ENCODE peak calls at places on chromosomes 3 and 15, in nine cellular contexts. One of them, this sample, is unnamed.

GRCh38 chr3:131223373-131224289 is 157.9 kb upstream of the NUDT16 start:
- DNase-seq in sigmoid colon: no peak
- DNase-seq in astrocyte: no peak
- DNase-seq in esophagus squamous epithelium: no peak
- DNase-seq in colonic mucosa: no peak
- DNase-seq in neural progenitor cell: no peak
- DNase-seq in H1: no peak
- DNase-seq in fibroblast of lung: peak; percentile 42
- DNase-seq in tibial artery: no peak
- DNase-seq in this sample: no peak

GRCh38 chr3:84292113-84292512 is 666.7 kb upstream of the CADM2 start:
- DNase-seq in sigmoid colon: no peak
- DNase-seq in astrocyte: no peak
- DNase-seq in esophagus squamous epithelium: no peak
- DNase-seq in colonic mucosa: no peak
- DNase-seq in neural progenitor cell: no peak
- DNase-seq in H1: no peak
- DNase-seq in fibroblast of lung: no peak
- DNase-seq in tibial artery: no peak
- DNase-seq in this sample: no peak

GRCh38 chr15:85937661-85938060 is 142.0 kb upstream of the AGBL1 start:
- DNase-seq in sigmoid colon: no peak
- DNase-seq in astrocyte: no peak
- DNase-seq in esophagus squamous epithelium: no peak
- DNase-seq in colonic mucosa: no peak
- DNase-seq in neural progenitor cell: no peak
- DNase-seq in H1: no peak
- DNase-seq in fibroblast of lung: no peak
- DNase-seq in tibial artery: no peak
- DNase-seq in this sample: no peak

GRCh38 chr15:62983956-62984355 is 58.6 kb upstream of the TPM1 start:
- DNase-seq in sigmoid colon: no peak
- DNase-seq in astrocyte: no peak
- DNase-seq in esophagus squamous epithelium: no peak
- DNase-seq in colonic mucosa: no peak
- DNase-seq in neural progenitor cell: no peak
- DNase-seq in H1: no peak
- DNase-seq in fibroblast of lung: no peak
- DNase-seq in tibial artery: no peak
- DNase-seq in this sample: no peak

GRCh38 chr3:141231923-141232861 is 567 bp downstream of the PXYLP1 start:
- DNase-seq in sigmoid colon: peak; percentile 76
- DNase-seq in astrocyte: no peak
- DNase-seq in esophagus squamous epithelium: no peak
- DNase-seq in colonic mucosa: peak; percentile 60
- DNase-seq in neural progenitor cell: peak; percentile 64
- DNase-seq in H1: no peak
- DNase-seq in fibroblast of lung: peak; percentile 5
- DNase-seq in tibial artery: no peak
- DNase-seq in this sample: peak; percentile 88

GRCh38 chr15:67187351-67187854 is 67.1 kb downstream of the AAGAB start:
- DNase-seq in sigmoid colon: peak; percentile 82
- DNase-seq in astrocyte: no peak
- DNase-seq in esophagus squamous epithelium: no peak
- DNase-seq in colonic mucosa: no peak
- DNase-seq in neural progenitor cell: no peak
- DNase-seq in H1: no peak
- DNase-seq in fibroblast of lung: no peak
- DNase-seq in tibial artery: peak; percentile 21
- DNase-seq in this sample: no peak

GRCh38 chr15:85335193-85335939 is 45.0 kb upstream of the AKAP13 start:
- DNase-seq in sigmoid colon: no peak
- DNase-seq in astrocyte: no peak
- DNase-seq in esophagus squamous epithelium: no peak
- DNase-seq in colonic mucosa: peak; percentile 72
- DNase-seq in neural progenitor cell: no peak
- DNase-seq in H1: no peak
- DNase-seq in fibroblast of lung: no peak
- DNase-seq in tibial artery: no peak
- DNase-seq in this sample: no peak

GRCh38 chr3:183158552-183159006 is 4.0 kb downstream of the LAMP3 start:
- DNase-seq in sigmoid colon: no peak
- DNase-seq in astrocyte: peak; percentile 80
- DNase-seq in esophagus squamous epithelium: no peak
- DNase-seq in colonic mucosa: no peak
- DNase-seq in neural progenitor cell: no peak
- DNase-seq in H1: no peak
- DNase-seq in fibroblast of lung: peak; percentile 83
- DNase-seq in tibial artery: no peak
- DNase-seq in this sample: no peak

GRCh38 chr3:100400424-100400781 is 486 bp downstream of the TOMM70 start:
- DNase-seq in sigmoid colon: no peak
- DNase-seq in astrocyte: no peak
- DNase-seq in esophagus squamous epithelium: no peak
- DNase-seq in colonic mucosa: no peak
- DNase-seq in neural progenitor cell: no peak
- DNase-seq in H1: no peak
- DNase-seq in fibroblast of lung: peak; percentile 12
- DNase-seq in tibial artery: peak; percentile 20
- DNase-seq in this sample: no peak

GRCh38 chr3:140206196-140207040 is 271.4 kb downstream of the CLSTN2 start:
- DNase-seq in sigmoid colon: no peak
- DNase-seq in astrocyte: peak; percentile 35
- DNase-seq in esophagus squamous epithelium: no peak
- DNase-seq in colonic mucosa: no peak
- DNase-seq in neural progenitor cell: peak; percentile 77
- DNase-seq in H1: no peak
- DNase-seq in fibroblast of lung: peak; percentile 53
- DNase-seq in tibial artery: no peak
- DNase-seq in this sample: no peak

GRCh38 chr3:13647314-13648059 is 98.6 kb downstream of the FBLN2 start:
- DNase-seq in sigmoid colon: no peak
- DNase-seq in astrocyte: peak; percentile 39
- DNase-seq in esophagus squamous epithelium: no peak
- DNase-seq in colonic mucosa: no peak
- DNase-seq in neural progenitor cell: no peak
- DNase-seq in H1: no peak
- DNase-seq in fibroblast of lung: peak; percentile 57
- DNase-seq in tibial artery: no peak
- DNase-seq in this sample: no peak

GRCh38 chr3:10697918-10698317 is 118.1 kb upstream of the SLC6A11 start:
- DNase-seq in sigmoid colon: peak; percentile 9
- DNase-seq in astrocyte: no peak
- DNase-seq in esophagus squamous epithelium: no peak
- DNase-seq in colonic mucosa: no peak
- DNase-seq in neural progenitor cell: peak; percentile 50
- DNase-seq in H1: no peak
- DNase-seq in fibroblast of lung: no peak
- DNase-seq in tibial artery: no peak
- DNase-seq in this sample: no peak

GRCh38 chr3:25427155-25428002 is 684 bp upstream of the RARB start:
- DNase-seq in sigmoid colon: no peak
- DNase-seq in astrocyte: peak; percentile 77
- DNase-seq in esophagus squamous epithelium: no peak
- DNase-seq in colonic mucosa: no peak
- DNase-seq in neural progenitor cell: no peak
- DNase-seq in H1: no peak
- DNase-seq in fibroblast of lung: peak; percentile 80
- DNase-seq in tibial artery: no peak
- DNase-seq in this sample: no peak
- H3K27ac ChIP-seq in sigmoid colon: peak overlapping the region; percentile 87
- H3K27ac ChIP-seq in astrocyte: peak overlapping the region; percentile 97
- H3K27ac ChIP-seq in esophagus squamous epithelium: peak overlapping the region; percentile 96
- H3K27ac ChIP-seq in colonic mucosa: peak overlapping the region; percentile 39
- H3K27ac ChIP-seq in neural progenitor cell: no peak overlapping the region
- H3K27ac ChIP-seq in H1: no peak overlapping the region
- H3K27ac ChIP-seq in fibroblast of lung: peak overlapping the region; percentile 88
- H3K27ac ChIP-seq in tibial artery: peak overlapping the region; percentile 79
- H3K27ac ChIP-seq in this sample: peak overlapping the region; percentile 90

GRCh38 chr3:158107508-158108095 is 1.4 kb upstream of the SHOX2 start:
- DNase-seq in sigmoid colon: no peak
- DNase-seq in astrocyte: no peak
- DNase-seq in esophagus squamous epithelium: no peak
- DNase-seq in colonic mucosa: no peak
- DNase-seq in neural progenitor cell: no peak
- DNase-seq in H1: no peak
- DNase-seq in fibroblast of lung: no peak
- DNase-seq in tibial artery: no peak
- DNase-seq in this sample: no peak

GRCh38 chr3:158104346-158105020 is 1.7 kb downstream of the SHOX2 start:
- DNase-seq in sigmoid colon: no peak
- DNase-seq in astrocyte: no peak
- DNase-seq in esophagus squamous epithelium: no peak
- DNase-seq in colonic mucosa: no peak
- DNase-seq in neural progenitor cell: no peak
- DNase-seq in H1: no peak
- DNase-seq in fibroblast of lung: no peak
- DNase-seq in tibial artery: no peak
- DNase-seq in this sample: no peak

GRCh38 chr3:158105124-158105709 is 1.0 kb downstream of the SHOX2 start:
- DNase-seq in sigmoid colon: no peak
- DNase-seq in astrocyte: no peak
- DNase-seq in esophagus squamous epithelium: no peak
- DNase-seq in colonic mucosa: no peak
- DNase-seq in neural progenitor cell: peak; percentile 61
- DNase-seq in H1: no peak
- DNase-seq in fibroblast of lung: no peak
- DNase-seq in tibial artery: peak; percentile 34
- DNase-seq in this sample: no peak

GRCh38 chr3:158106773-158107461 is 697 bp upstream of the SHOX2 start:
- DNase-seq in sigmoid colon: no peak
- DNase-seq in astrocyte: no peak
- DNase-seq in esophagus squamous epithelium: no peak
- DNase-seq in colonic mucosa: no peak
- DNase-seq in neural progenitor cell: peak; percentile 66
- DNase-seq in H1: no peak
- DNase-seq in fibroblast of lung: no peak
- DNase-seq in tibial artery: peak; percentile 35
- DNase-seq in this sample: no peak

DNA sequence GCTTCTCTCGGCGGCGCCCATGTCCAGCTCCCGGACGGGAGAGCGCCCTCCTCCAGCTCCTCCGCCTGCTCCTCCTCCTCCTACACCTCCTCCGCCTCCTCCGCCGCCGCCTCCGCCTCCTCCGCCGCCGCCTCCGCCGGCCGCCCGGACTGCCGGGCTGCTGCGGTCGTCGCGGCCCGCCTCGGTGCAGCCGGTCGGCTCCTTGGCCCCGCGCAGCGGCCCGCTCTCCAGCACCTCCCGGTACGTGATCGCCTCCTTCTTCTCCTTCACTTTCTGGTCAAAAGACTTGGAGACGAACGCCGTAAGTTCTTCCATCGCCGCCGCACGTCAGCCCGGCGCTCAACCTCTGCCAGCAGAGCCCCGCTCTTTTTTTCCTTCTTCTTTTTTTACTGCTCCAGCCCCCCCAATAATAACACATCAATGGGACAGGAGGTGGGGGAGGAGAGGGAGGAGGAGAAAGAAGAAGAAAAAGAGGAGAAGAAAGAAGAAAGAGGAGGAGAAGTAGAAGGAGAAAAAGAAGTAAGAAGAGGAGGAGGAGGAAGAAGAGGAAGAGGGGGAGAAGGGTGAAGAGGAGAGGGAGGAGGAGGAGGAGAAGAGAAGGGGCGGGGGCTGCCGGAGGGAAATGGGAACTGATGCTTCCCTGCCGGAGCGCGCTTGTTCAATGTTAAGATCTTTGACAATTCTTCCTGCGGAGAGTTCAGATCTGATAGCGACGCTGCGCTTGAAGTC is at the start of gene SHOX2:
- DNase-seq in sigmoid colon: no peak
- DNase-seq in astrocyte: no peak
- DNase-seq in esophagus squamous epithelium: no peak
- DNase-seq in colonic mucosa: peak; percentile 54
- DNase-seq in neural progenitor cell: peak; percentile 78
- DNase-seq in H1: no peak
- DNase-seq in fibroblast of lung: peak; percentile 29
- DNase-seq in tibial artery: peak; percentile 68
- DNase-seq in this sample: peak; percentile 81
- H3K27ac ChIP-seq in sigmoid colon: no peak within 1 kb of the TSS
- H3K27ac ChIP-seq in astrocyte: no peak within 1 kb of the TSS
- H3K27ac ChIP-seq in esophagus squamous epithelium: no peak within 1 kb of the TSS
- H3K27ac ChIP-seq in colonic mucosa: no peak within 1 kb of the TSS
- H3K27ac ChIP-seq in neural progenitor cell: no peak within 1 kb of the TSS
- H3K27ac ChIP-seq in H1: no peak within 1 kb of the TSS
- H3K27ac ChIP-seq in fibroblast of lung: no peak within 1 kb of the TSS
- H3K27ac ChIP-seq in tibial artery: peak within 1 kb of the TSS; percentile 95
- H3K27ac ChIP-seq in this sample: no peak within 1 kb of the TSS

GRCh38 chr3:69698728-69699127 is 40.5 kb upstream of the MITF start:
- DNase-seq in sigmoid colon: no peak
- DNase-seq in astrocyte: no peak
- DNase-seq in esophagus squamous epithelium: no peak
- DNase-seq in colonic mucosa: no peak
- DNase-seq in neural progenitor cell: no peak
- DNase-seq in H1: no peak
- DNase-seq in fibroblast of lung: peak; percentile 4
- DNase-seq in tibial artery: no peak
- DNase-seq in this sample: no peak

GRCh38 chr3:69691860-69692259 is 47.4 kb upstream of the MITF start:
- DNase-seq in sigmoid colon: no peak
- DNase-seq in astrocyte: no peak
- DNase-seq in esophagus squamous epithelium: no peak
- DNase-seq in colonic mucosa: no peak
- DNase-seq in neural progenitor cell: no peak
- DNase-seq in H1: no peak
- DNase-seq in fibroblast of lung: no peak
- DNase-seq in tibial artery: no peak
- DNase-seq in this sample: no peak

GRCh38 chr3:69695933-69696332 is 43.3 kb upstream of the MITF start:
- DNase-seq in sigmoid colon: no peak
- DNase-seq in astrocyte: no peak
- DNase-seq in esophagus squamous epithelium: no peak
- DNase-seq in colonic mucosa: no peak
- DNase-seq in neural progenitor cell: no peak
- DNase-seq in H1: no peak
- DNase-seq in fibroblast of lung: no peak
- DNase-seq in tibial artery: no peak
- DNase-seq in this sample: no peak

GRCh38 chr3:69696365-69696764 is 42.9 kb upstream of the MITF start:
- DNase-seq in sigmoid colon: no peak
- DNase-seq in astrocyte: no peak
- DNase-seq in esophagus squamous epithelium: no peak
- DNase-seq in colonic mucosa: no peak
- DNase-seq in neural progenitor cell: no peak
- DNase-seq in H1: no peak
- DNase-seq in fibroblast of lung: no peak
- DNase-seq in tibial artery: no peak
- DNase-seq in this sample: no peak

GRCh38 chr3:69695443-69695842 is 43.8 kb upstream of the MITF start:
- DNase-seq in sigmoid colon: no peak
- DNase-seq in astrocyte: no peak
- DNase-seq in esophagus squamous epithelium: no peak
- DNase-seq in colonic mucosa: no peak
- DNase-seq in neural progenitor cell: no peak
- DNase-seq in H1: no peak
- DNase-seq in fibroblast of lung: no peak
- DNase-seq in tibial artery: no peak
- DNase-seq in this sample: no peak
- H3K27ac ChIP-seq in sigmoid colon: no peak overlapping the region
- H3K27ac ChIP-seq in astrocyte: no peak overlapping the region
- H3K27ac ChIP-seq in esophagus squamous epithelium: no peak overlapping the region
- H3K27ac ChIP-seq in colonic mucosa: no peak overlapping the region
- H3K27ac ChIP-seq in neural progenitor cell: no peak overlapping the region
- H3K27ac ChIP-seq in H1: no peak overlapping the region
- H3K27ac ChIP-seq in fibroblast of lung: no peak overlapping the region
- H3K27ac ChIP-seq in tibial artery: no peak overlapping the region
- H3K27ac ChIP-seq in this sample: no peak overlapping the region

GRCh38 chr3:195709676-195710085 is 11.1 kb upstream of the MUC20 start:
- DNase-seq in sigmoid colon: no peak
- DNase-seq in astrocyte: no peak
- DNase-seq in esophagus squamous epithelium: no peak
- DNase-seq in colonic mucosa: no peak
- DNase-seq in neural progenitor cell: no peak
- DNase-seq in H1: no peak
- DNase-seq in fibroblast of lung: no peak
- DNase-seq in tibial artery: no peak
- DNase-seq in this sample: no peak
- H3K27ac ChIP-seq in sigmoid colon: no peak overlapping the region
- H3K27ac ChIP-seq in astrocyte: no peak overlapping the region
- H3K27ac ChIP-seq in esophagus squamous epithelium: no peak overlapping the region
- H3K27ac ChIP-seq in colonic mucosa: no peak overlapping the region
- H3K27ac ChIP-seq in neural progenitor cell: peak overlapping the region; percentile 22
- H3K27ac ChIP-seq in H1: no peak overlapping the region
- H3K27ac ChIP-seq in fibroblast of lung: no peak overlapping the region
- H3K27ac ChIP-seq in tibial artery: no peak overlapping the region
- H3K27ac ChIP-seq in this sample: no peak overlapping the region

This sample was measured in kidney.